ENCODE peak calls at places on chromosomes 1 and 21, in ten cellular contexts. Z, A, E, V, N, W, T, Y, I and D are unnamed samples.

GRCh38 chr21:42654179-42654912 is 925 bp downstream of the PDE9A start:
- DNase-seq in A (no peak), V (peak), Y (no peak), T (no peak), N (no peak), I (no peak), E (no peak), Z (no peak), W (peak), D (no peak)

GRCh38 chr1:100510441-100510840 is 27.5 kb upstream of the GPR88 start:
- DNase-seq in E (no peak), A (no peak), V (peak), I (no peak), Y (no peak), W (no peak), Z (no peak), T (no peak), N (no peak), D (no peak)

GRCh38 chr1:47507921-47508894 is 70.4 kb downstream of the FOXD2 start:
- DNase-seq in N (no peak), E (peak), A (peak), W (no peak), Z (peak), I (no peak), T (no peak), V (peak), Y (peak), D (peak)

GRCh38 chr1:113701429-113701828 is 57.9 kb downstream of the PHTF1 start:
- DNase-seq in W (no peak), T (no peak), V (peak), I (no peak), E (no peak), Y (no peak), Z (no peak), A (no peak), N (no peak), D (no peak)

GRCh38 chr1:225772323-225772768 is 5.3 kb upstream of the SRP9 start:
- DNase-seq in E (peak), N (peak), Y (peak), V (peak), T (peak), W (peak), A (peak), Z (peak), I (peak), D (peak)

GRCh38 chr1:44290250-44291094 is 64.6 kb downstream of the ERI3 start:
- DNase-seq in A (no peak), E (no peak), V (no peak), N (no peak), Z (no peak), I (no peak), W (no peak), T (no peak), Y (no peak), D (no peak)

GRCh38 chr1:63713041-63713440 is 60.8 kb upstream of the ROR1 start:
- DNase-seq in W (no peak), Y (no peak), N (no peak), V (no peak), Z (no peak), E (no peak), A (no peak), T (no peak), I (no peak), D (no peak)

GRCh38 chr1:201876148-201876547 is 12.6 kb upstream of the SHISA4 start:
- DNase-seq in T (peak), N (no peak), V (peak), Z (no peak), W (no peak), E (no peak), A (no peak), Y (no peak), I (no peak), D (no peak)

GRCh38 chr1:33365560-33365997 is 44.7 kb upstream of the A3GALT2 start:
- DNase-seq in V (no peak), T (peak), W (no peak), I (peak), A (peak), E (no peak), Z (no peak), N (no peak), Y (no peak), D (no peak)

GRCh38 chr1:58084266-58084665 is 462.3 kb downstream of the OMA1 start:
- DNase-seq in T (no peak), N (no peak), W (no peak), V (no peak), A (no peak), Z (no peak), E (no peak), Y (no peak), I (no peak), D (no peak)

GRCh38 chr1:99766378-99766800 is at the start of gene FRRS1:
- DNase-seq in V (peak), T (peak), A (peak), Y (peak), W (peak), Z (peak), E (peak), I (peak), N (no peak), D (peak)

GRCh38 chr1:204991342-204991844 is 51.6 kb upstream of the CNTN2 start:
- DNase-seq in N (no peak), T (no peak), W (no peak), Z (no peak), I (no peak), A (no peak), E (no peak), Y (no peak), V (no peak), D (no peak)

GRCh38 chr1:113282011-113282896 is 108.1 kb upstream of the MAGI3 start:
- DNase-seq in W (no peak), E (no peak), T (no peak), N (no peak), V (no peak), Z (no peak), A (no peak), I (no peak), Y (no peak), D (no peak)

GRCh38 chr1:30569384-30569783 is 154.0 kb downstream of the MATN1 start:
- DNase-seq in T (no peak), Y (no peak), E (no peak), N (no peak), Z (no peak), I (no peak), W (no peak), A (no peak), V (no peak), D (no peak)

GRCh38 chr1:107138767-107139445 is 1.9 kb upstream of the NTNG1 start:
- DNase-seq in Z (no peak), V (no peak), A (no peak), Y (no peak), W (no peak), I (no peak), N (no peak), T (peak), E (no peak), D (no peak)

GRCh38 chr1:162973381-162973795 is 95.8 kb upstream of the RGS4 start:
- DNase-seq in T (peak), Z (no peak), Y (no peak), V (no peak), W (no peak), I (no peak), E (no peak), A (no peak), N (no peak), D (no peak)

GRCh38 chr1:175906370-175906769 is 163.0 kb upstream of the TNR start:
- DNase-seq in Y (no peak), I (no peak), V (no peak), Z (no peak), E (no peak), W (no peak), N (no peak), A (no peak), T (no peak), D (no peak)

GRCh38 chr1:32538887-32539583 is at the start of gene ZBTB8A:
- DNase-seq in E (peak), T (peak), V (peak), W (peak), I (peak), A (peak), N (no peak), Y (peak), Z (no peak), D (peak)

GRCh38 chr1:103348136-103348535 is 177.4 kb upstream of the RNPC3 start:
- DNase-seq in N (no peak), Z (no peak), I (no peak), E (no peak), V (no peak), Y (no peak), A (no peak), T (no peak), W (no peak), D (no peak)

GRCh38 chr1:107277022-107277421 is 136.2 kb downstream of the NTNG1 start:
- DNase-seq in T (peak), N (no peak), A (no peak), V (peak), Y (peak), W (peak), I (peak), E (peak), Z (no peak), D (peak)

GRCh38 chr1:173995475-173995874 is 26.7 kb downstream of the RC3H1 start:
- DNase-seq in Y (no peak), E (no peak), Z (no peak), N (no peak), A (no peak), T (no peak), I (no peak), W (no peak), V (no peak), D (no peak)

GRCh38 chr1:151024540-151025146 is 11.7 kb upstream of the BNIPL start:
- DNase-seq in Y (peak), W (peak), I (peak), E (peak), Z (peak), A (peak), N (peak), V (peak), T (peak), D (peak)

GRCh38 chr1:94070746-94071318 is 50.1 kb downstream of the ABCA4 start:
- DNase-seq in N (no peak), W (no peak), A (no peak), E (no peak), I (no peak), Z (no peak), V (no peak), Y (no peak), T (no peak), D (no peak)

GRCh38 chr1:37716321-37716720 is 24.0 kb downstream of the CDCA8 start:
- DNase-seq in Y (no peak), N (no peak), Z (no peak), W (no peak), T (no peak), A (no peak), E (no peak), I (no peak), V (no peak), D (no peak)

GRCh38 chr1:185632659-185633428 is 101.3 kb upstream of the HMCN1 start:
- DNase-seq in Y (no peak), V (peak), E (no peak), N (no peak), A (no peak), I (no peak), T (peak), Z (no peak), W (no peak), D (no peak)

GRCh38 chr1:221706191-221706590 is 35.7 kb downstream of the DUSP10 start:
- DNase-seq in Y (no peak), N (no peak), Z (no peak), I (no peak), V (no peak), A (no peak), T (no peak), E (no peak), W (no peak), D (no peak)

GRCh38 chr1:50841791-50842387 is 118.2 kb downstream of the FAF1 start:
- DNase-seq in Z (no peak), N (no peak), I (no peak), V (no peak), A (no peak), W (no peak), Y (no peak), E (no peak), T (peak), D (no peak)

GRCh38 chr1:244046907-244047738 is 4.0 kb upstream of the ZBTB18 start:
- DNase-seq in T (peak), Y (no peak), A (no peak), E (peak), I (no peak), Z (no peak), N (no peak), V (no peak), W (no peak), D (no peak)

GRCh38 chr1:244048566-244049141 is 2.4 kb upstream of the ZBTB18 start:
- DNase-seq in Y (no peak), I (no peak), T (no peak), E (no peak), W (no peak), V (peak), N (no peak), Z (no peak), A (no peak), D (no peak)

GRCh38 chr1:244049142-244049968 is 1.7 kb upstream of the ZBTB18 start:
- DNase-seq in I (peak), T (no peak), N (no peak), Y (peak), V (peak), W (no peak), E (peak), A (peak), Z (no peak), D (no peak)

GRCh38 chr1:244049969-244050834 is 881 bp upstream of the ZBTB18 start:
- DNase-seq in N (no peak), T (no peak), W (no peak), V (peak), Z (no peak), Y (no peak), E (peak), A (no peak), I (no peak), D (no peak)

GRCh38 chr1:244047739-244048565 is 3.1 kb upstream of the ZBTB18 start:
- DNase-seq in E (peak), T (peak), A (peak), I (peak), Z (peak), Y (peak), W (peak), V (peak), N (peak), D (peak)
- TF ChIP-seq POLR2A in E (peak), T (peak), A (peak), I (peak), Z (peak), Y (peak), W (peak), V (peak), N (peak), D (peak)

DNA sequence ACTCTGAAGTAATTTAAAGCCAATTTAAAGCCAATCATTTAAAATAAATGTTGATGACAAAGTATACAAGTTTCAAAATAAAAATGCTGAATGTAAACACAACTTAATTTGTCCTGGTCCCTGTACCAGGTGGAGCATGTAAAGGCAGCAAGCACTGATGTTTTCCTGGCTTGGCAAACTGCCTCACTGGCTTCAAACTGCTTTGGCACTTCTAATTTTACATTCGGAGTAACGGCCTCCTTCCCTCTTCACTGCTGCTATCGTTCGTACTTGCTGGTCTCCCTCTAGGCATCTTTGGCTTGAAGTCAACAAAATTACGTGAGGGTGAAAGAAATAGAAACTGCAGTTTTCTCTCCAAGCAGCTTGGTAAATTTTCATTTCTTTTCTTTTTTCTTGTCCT is 287.9 kb downstream of the LTN1 start:
- DNase-seq in Z (no peak), T (peak), W (no peak), I (peak), V (no peak), N (no peak), Y (no peak), A (peak), E (no peak), D (no peak)
- H3K4me3 ChIP-seq in Z (no peak), T (no peak), W (no peak), I (no peak), V (no peak), N (no peak), Y (no peak), A (no peak), E (no peak), D (no peak)

GRCh38 chr21:34811368-34811767 is 142.6 kb downstream of the CLIC6 start:
- DNase-seq in W (no peak), Y (no peak), N (no peak), V (no peak), I (no peak), E (no peak), T (no peak), Z (no peak), A (no peak), D (no peak)

GRCh38 chr21:34812510-34813265 is 143.9 kb downstream of the CLIC6 start:
- DNase-seq in I (no peak), V (no peak), T (peak), Y (no peak), W (peak), Z (no peak), E (no peak), A (no peak), N (no peak), D (no peak)

GRCh38 chr21:34814529-34814951 is 145.7 kb downstream of the CLIC6 start:
- DNase-seq in I (no peak), E (no peak), W (no peak), V (no peak), T (no peak), N (peak), A (no peak), Z (no peak), Y (no peak), D (no peak)

GRCh38 chr21:34810786-34811185 is 142.0 kb downstream of the CLIC6 start:
- DNase-seq in V (no peak), I (no peak), Z (no peak), T (no peak), W (no peak), N (no peak), A (no peak), E (no peak), Y (no peak), D (no peak)

DNA sequence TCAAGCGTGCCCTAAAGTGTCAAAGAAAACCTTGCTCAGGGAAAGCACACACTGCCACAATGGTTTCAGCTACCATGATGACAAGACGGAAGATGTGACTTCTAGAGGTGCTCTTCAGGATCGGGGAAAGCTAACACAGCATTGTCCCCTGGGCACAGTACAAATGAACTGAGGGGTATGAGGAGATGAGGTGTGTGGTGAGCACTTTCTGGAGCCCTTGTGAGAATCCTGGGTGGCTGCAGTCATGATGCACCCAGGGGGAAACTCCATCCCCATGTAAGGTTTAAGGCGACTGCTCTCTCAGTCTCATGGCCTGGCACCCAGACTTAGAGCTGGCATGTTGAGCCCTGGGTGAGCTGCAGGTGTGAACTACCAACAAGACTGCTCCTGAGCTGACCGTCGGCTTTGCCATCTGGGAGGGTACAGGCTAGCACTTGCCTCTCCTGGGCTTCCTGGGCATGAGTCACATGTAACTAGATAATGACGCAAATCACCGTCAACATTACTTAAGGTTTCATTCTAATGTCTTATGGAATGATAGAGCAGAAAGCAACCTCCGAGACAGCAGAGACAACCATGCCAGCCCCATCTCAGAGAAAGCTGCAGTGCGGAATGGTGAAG is 144.6 kb downstream of the CLIC6 start:
- DNase-seq in Z (no peak), Y (no peak), E (no peak), N (no peak), A (no peak), I (no peak), T (peak), V (peak), W (peak), D (peak)
- TF ChIP-seq POLR2A in Z (no peak), Y (no peak), E (no peak), N (no peak), A (no peak), I (no peak), T (peak), V (no peak), W (no peak), D (no peak)

GRCh38 chr1:228212415-228212965 is 4.6 kb downstream of the OBSCN start:
- DNase-seq in I (no peak), T (no peak), A (no peak), E (no peak), Z (no peak), W (no peak), Y (no peak), N (no peak), V (no peak), D (no peak)

GRCh38 chr1:228211091-228211870 is 3.4 kb downstream of the OBSCN start:
- DNase-seq in A (no peak), Y (no peak), W (no peak), N (no peak), T (no peak), Z (no peak), V (no peak), E (no peak), I (no peak), D (no peak)

GRCh38 chr1:228210684-228211083 is 2.8 kb downstream of the OBSCN start:
- DNase-seq in T (no peak), V (no peak), A (no peak), N (no peak), W (no peak), Z (no peak), I (no peak), E (no peak), Y (no peak), D (no peak)

GRCh38 chr1:228212966-228213844 is 5.4 kb downstream of the OBSCN start:
- DNase-seq in I (peak), T (peak), Z (peak), A (peak), E (peak), W (peak), V (peak), N (peak), Y (peak), D (peak)

DNA sequence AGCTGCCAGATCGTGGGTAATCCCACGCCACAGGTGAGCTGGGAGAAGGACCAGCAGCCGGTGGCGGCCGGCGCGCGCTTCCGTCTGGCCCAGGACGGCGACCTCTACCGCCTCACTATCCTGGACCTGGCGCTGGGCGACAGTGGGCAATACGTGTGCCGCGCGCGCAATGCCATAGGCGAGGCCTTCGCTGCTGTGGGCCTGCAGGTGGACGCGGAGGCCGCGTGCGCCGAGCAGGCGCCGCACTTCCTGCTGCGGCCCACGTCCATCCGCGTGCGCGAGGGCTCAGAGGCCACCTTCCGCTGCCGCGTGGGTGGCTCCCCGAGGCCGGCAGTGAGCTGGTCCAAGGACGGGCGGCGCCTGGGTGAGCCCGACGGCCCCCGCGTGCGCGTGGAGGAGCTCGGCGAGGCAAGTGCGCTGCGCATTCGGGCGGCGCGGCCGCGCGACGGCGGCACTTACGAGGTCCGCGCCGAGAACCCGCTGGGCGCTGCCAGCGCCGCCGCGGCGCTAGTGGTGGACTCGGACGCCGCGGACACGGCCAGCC is 4.1 kb downstream of the OBSCN start:
- DNase-seq in Y (no peak), E (no peak), T (no peak), V (no peak), W (no peak), I (no peak), N (no peak), Z (no peak), A (no peak), D (no peak)
- H3K4me3 ChIP-seq in Y (no peak), E (no peak), T (no peak), V (no peak), W (no peak), I (no peak), N (no peak), Z (no peak), A (peak), D (no peak)

DNA sequence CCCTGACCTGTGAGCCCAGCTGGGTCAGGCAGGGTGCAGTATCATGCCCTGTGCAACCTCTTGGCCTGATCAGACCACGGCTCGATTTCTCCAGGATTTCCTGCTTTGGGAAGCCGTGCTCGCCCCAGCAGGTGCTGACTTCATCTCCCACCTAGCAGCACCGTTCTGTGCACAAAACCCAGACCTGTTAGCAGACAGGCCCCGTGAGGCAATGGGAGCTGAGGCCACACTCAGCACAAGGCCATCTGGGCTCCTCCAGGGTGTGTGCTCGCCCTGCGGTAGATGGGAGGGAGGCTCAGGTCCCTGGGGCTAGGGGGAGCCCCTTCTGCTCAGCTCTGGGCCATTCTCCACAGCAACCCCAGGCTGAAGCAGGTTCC is 29.6 kb downstream of the SLC19A1 start:
- DNase-seq in N (no peak), W (no peak), T (no peak), Z (no peak), I (no peak), E (no peak), A (no peak), V (no peak), Y (peak), D (no peak)
- TF ChIP-seq POLR2A in N (no peak), W (no peak), T (no peak), Z (no peak), I (no peak), E (no peak), A (no peak), V (no peak), Y (no peak), D (no peak)

GRCh38 chr1:156489935-156490293 is 10.7 kb downstream of the MEF2D start:
- DNase-seq in T (no peak), Z (no peak), I (no peak), Y (no peak), V (no peak), E (no peak), A (no peak), N (no peak), W (no peak), D (no peak)
- H3K4me3 ChIP-seq in T (no peak), Z (no peak), I (no peak), Y (no peak), V (peak), E (no peak), A (peak), N (peak), W (no peak), D (peak)